ENCODE peak calls at places on chromosomes 4 and X, in nine cellular contexts. F is A549, M is ovary, B is H1, A is stomach, H is tibial nerve, S is HepG2, N is sigmoid colon, Q is suprapubic skin. W is an unnamed sample.
A peak's percentile ranks its signal among the peaks of the same experiment; 100 is the strongest.

GRCh38 chr4:40909363-40909876 is 159.7 kb downstream of the NSUN7 start:
- DNase-seq in S (no peak), F (no peak), B (no peak), M (no peak), N (peak; percentile 34), H (no peak), A (no peak), Q (no peak), W (no peak)

GRCh38 chr4:48681856-48682255 is 98.2 kb downstream of the FRYL start:
- DNase-seq in Q (no peak), N (no peak), S (peak; percentile 5), H (no peak), A (no peak), M (no peak), B (no peak), F (no peak), W (no peak)

GRCh38 chrX:15474058-15474457 is 19.1 kb downstream of the PIR start:
- DNase-seq in Q (no peak), F (no peak), M (no peak), H (no peak), S (no peak), B (no peak), A (no peak), N (no peak), W (no peak)

GRCh38 chr4:39976945-39977488 is 694 bp downstream of the PDS5A start:
- DNase-seq in Q (peak; percentile 81), F (no peak), A (peak; percentile 29), B (no peak), M (peak; percentile 75), H (peak; percentile 7), S (no peak), N (peak; percentile 71), W (peak; percentile 39)

GRCh38 chrX:150873616-150874015 is 24.9 kb downstream of the CD99L2 start:
- DNase-seq in N (peak; percentile 73), B (no peak), A (peak; percentile 37), S (no peak), Q (no peak), M (no peak), F (no peak), H (no peak), W (no peak)

GRCh38 chrX:19912-20571 is 261.1 kb upstream of the PLCXD1 start:
- DNase-seq in M (peak; percentile 46), Q (no peak), S (peak; percentile 0), H (no peak), B (peak; percentile 46), A (no peak), N (peak; percentile 54), F (no peak), W (peak; percentile 7)

GRCh38 chr4:178937130-178937529 is 1494.9 kb upstream of the AGA start:
- DNase-seq in S (no peak), Q (no peak), B (no peak), H (no peak), A (no peak), M (no peak), N (no peak), F (peak; percentile 1), W (no peak)

GRCh38 chr4:112055100-112055499 is 90.2 kb upstream of the FAM241A start:
- DNase-seq in H (no peak), F (no peak), Q (no peak), M (no peak), S (no peak), A (no peak), B (no peak), N (no peak), W (no peak)

GRCh38 chr4:17647176-17647806 is 32.9 kb downstream of the MED28 start:
- DNase-seq in S (no peak), F (no peak), H (no peak), Q (no peak), M (no peak), A (no peak), B (no peak), N (no peak), W (no peak)

GRCh38 chrX:24601858-24602257 is 45.3 kb downstream of the PCYT1B start:
- DNase-seq in M (no peak), A (no peak), N (no peak), S (no peak), Q (no peak), F (no peak), B (no peak), H (no peak), W (no peak)

GRCh38 chr4:6207602-6208001 is 7.3 kb upstream of the JAKMIP1 start:
- DNase-seq in H (no peak), A (peak; percentile 10), F (no peak), Q (no peak), N (peak; percentile 37), M (no peak), S (no peak), B (no peak), W (no peak)

GRCh38 chrX:97398030-97398551 is 514.4 kb downstream of the RPA4 start:
- DNase-seq in Q (no peak), S (no peak), B (no peak), M (no peak), A (no peak), N (no peak), F (no peak), H (no peak), W (no peak)

GRCh38 chr4:24470681-24471622 is 113.4 kb downstream of the DHX15 start:
- DNase-seq in B (peak; percentile 67), Q (no peak), S (no peak), M (peak; percentile 60), H (peak; percentile 35), F (no peak), A (no peak), N (peak; percentile 72), W (peak; percentile 11)

GRCh38 chrX:112840382-112841113 is at the start of gene AMOT:
- DNase-seq in M (peak; percentile 81), N (peak; percentile 87), F (peak; percentile 33), S (peak; percentile 1), Q (peak; percentile 88), H (peak; percentile 63), A (peak; percentile 71), B (peak; percentile 75), W (peak; percentile 82)

GRCh38 chr4:179867300-179867878 is 2375.8 kb upstream of the TENM3 start:
- DNase-seq in M (peak; percentile 32), Q (no peak), S (peak; percentile 66), F (peak; percentile 13), H (peak; percentile 8), A (no peak), N (no peak), B (peak; percentile 88), W (peak; percentile 51)

GRCh38 chr4:7213802-7214201 is 21.5 kb downstream of the SORCS2 start:
- DNase-seq in Q (no peak), H (no peak), B (no peak), S (no peak), A (no peak), F (no peak), M (no peak), N (no peak), W (no peak)

DNA sequence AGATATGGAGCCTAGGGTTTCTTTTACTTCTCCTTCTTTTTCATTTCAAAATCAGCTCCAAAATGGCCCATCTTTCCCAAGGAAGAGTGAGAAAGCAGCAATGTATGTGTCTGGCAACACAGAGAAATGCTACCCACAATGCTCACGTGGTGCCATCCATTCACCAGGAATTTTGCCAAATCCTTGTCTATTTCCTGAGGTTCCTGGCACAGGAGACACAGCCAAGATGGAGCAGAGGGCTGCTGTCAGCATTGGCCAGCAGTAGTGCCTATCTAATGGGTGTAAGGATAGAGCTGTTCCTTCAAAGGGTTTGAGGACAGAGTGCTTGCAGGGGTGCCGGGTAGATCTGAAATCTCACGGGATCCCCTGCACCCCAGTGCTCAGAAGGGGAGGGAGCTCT is 231.4 kb downstream of the MAML3 start:
- DNase-seq in N (no peak), H (no peak), F (no peak), Q (no peak), B (no peak), A (no peak), S (no peak), M (no peak), W (no peak)
- H3K4me1 ChIP-seq in N (peaks cover 54% of the 10 kb centered on the region), H (peaks cover 67% of the 10 kb centered on the region), F (peaks cover 68% of the 10 kb centered on the region), Q (peaks cover 46% of the 10 kb centered on the region), B (peaks cover 6% of the 10 kb centered on the region), A (peaks cover 66% of the 10 kb centered on the region), S (peaks cover 33% of the 10 kb centered on the region), M (peaks cover 33% of the 10 kb centered on the region), W (peaks cover 45% of the 10 kb centered on the region)

DNA sequence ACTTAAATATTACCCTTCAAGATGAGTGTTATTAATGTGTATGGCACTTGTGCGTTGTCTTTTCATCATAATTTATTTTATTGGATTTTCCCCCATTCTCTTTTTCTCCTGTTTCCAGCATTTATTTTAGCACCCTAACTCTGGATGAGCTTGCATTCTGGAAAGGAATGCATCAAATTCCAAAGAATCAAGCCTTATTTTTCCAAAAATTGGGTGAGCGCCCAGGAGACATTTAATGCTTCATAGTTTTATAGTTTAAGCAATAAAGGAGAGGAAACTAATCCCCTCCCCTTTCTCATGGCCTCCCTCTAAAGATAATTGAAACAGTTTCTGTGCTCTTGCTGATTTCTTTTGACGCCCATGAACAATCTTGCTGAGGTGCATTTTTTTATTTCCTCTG is 191.0 kb upstream of the FAT4 start:
- DNase-seq in H (no peak), M (no peak), N (no peak), F (no peak), B (no peak), S (no peak), A (no peak), Q (no peak), W (no peak)
- TF ChIP-seq EP300 in H (no peak), M (no peak), N (no peak), F (no peak), B (no peak), S (no peak), A (no peak), Q (no peak), W (no peak)

GRCh38 chr4:142367326-142368188 is 478.5 kb downstream of the INPP4B start:
- DNase-seq in N (no peak), M (no peak), H (no peak), F (no peak), S (no peak), Q (no peak), B (no peak), A (no peak), W (no peak)

GRCh38 chr4:142365386-142365785 is 480.7 kb downstream of the INPP4B start:
- DNase-seq in B (no peak), M (no peak), H (no peak), S (no peak), F (no peak), Q (no peak), N (no peak), A (no peak), W (no peak)

GRCh38 chr4:142372570-142373300 is 473.4 kb downstream of the INPP4B start:
- DNase-seq in Q (no peak), B (no peak), N (no peak), M (no peak), A (no peak), S (no peak), H (no peak), F (no peak), W (no peak)

GRCh38 chr4:142366821-142367220 is 479.3 kb downstream of the INPP4B start:
- DNase-seq in Q (no peak), B (no peak), M (no peak), A (no peak), N (no peak), S (no peak), H (no peak), F (no peak), W (no peak)

GRCh38 chr4:142369141-142369540 is 477.0 kb downstream of the INPP4B start:
- DNase-seq in B (no peak), A (no peak), N (no peak), Q (no peak), M (no peak), F (no peak), S (no peak), H (no peak), W (no peak)
- H3K4me1 ChIP-seq in B (no peaks in the 10 kb centered on the region), A (peaks cover 33% of the 10 kb centered on the region), N (peaks cover 9% of the 10 kb centered on the region), Q (peaks cover 23% of the 10 kb centered on the region), M (no peaks in the 10 kb centered on the region), F (peaks cover 12% of the 10 kb centered on the region), S (no peaks in the 10 kb centered on the region), H (peaks cover 21% of the 10 kb centered on the region), W (no peaks in the 10 kb centered on the region)

GRCh38 chr4:165802452-165802851 is 70.6 kb upstream of the TLL1 start:
- DNase-seq in N (no peak), F (no peak), M (no peak), S (no peak), H (no peak), Q (no peak), A (no peak), B (no peak), W (no peak)
- TF ChIP-seq EP300 in N (no peak), F (no peak), M (no peak), S (no peak), H (no peak), Q (no peak), A (no peak), B (no peak), W (no peak)